ENCODE peak calls at places on chromosome 9, in five cellular contexts. N, Y, H, A and V are unnamed samples.

GRCh38 chr9:72006481-72006880 is 53.9 kb downstream of the C9orf57 start:
- DNase-seq in H (no peak), N (no peak), A (no peak), Y (no peak), V (no peak)

GRCh38 chr9:12771891-12772290 is 2.9 kb upstream of the LURAP1L start:
- DNase-seq in A (no peak), H (no peak), Y (no peak), N (no peak), V (peak; percentile 80)

GRCh38 chr9:124264812-124265211 is 7.1 kb downstream of the NEK6 start:
- DNase-seq in H (no peak), Y (no peak), A (no peak), N (no peak), V (no peak)

GRCh38 chr9:120792898-120793765 is at the start of gene FBXW2:
- DNase-seq in H (peak; percentile 78), A (peak; percentile 95), Y (peak; percentile 86), N (peak; percentile 96), V (peak; percentile 42)

GRCh38 chr9:130443840-130444492 is 795 bp upstream of the ASS1 start:
- DNase-seq in H (peak; percentile 28), Y (no peak), N (peak; percentile 27), A (no peak), V (no peak)

GRCh38 chr9:33817327-33818166 is 587 bp downstream of the UBE2R2 start:
- DNase-seq in H (peak; percentile 25), N (peak; percentile 77), A (peak; percentile 67), Y (peak; percentile 73), V (no peak)

GRCh38 chr9:108258640-108259039 is 597.1 kb downstream of the ACTL7B start:
- DNase-seq in H (no peak), A (no peak), Y (no peak), N (no peak), V (no peak)

GRCh38 chr9:83714316-83714715 is 6.6 kb upstream of the UBQLN1 start:
- DNase-seq in N (no peak), Y (no peak), A (no peak), H (no peak), V (no peak)

GRCh38 chr9:115360122-115360521 is 242.2 kb upstream of the TNC start:
- DNase-seq in A (no peak), Y (no peak), H (no peak), N (no peak), V (no peak)

GRCh38 chr9:32430720-32431119 is 46.3 kb downstream of the ACO1 start:
- DNase-seq in Y (no peak), H (no peak), A (no peak), N (no peak), V (no peak)

GRCh38 chr9:98811051-98811650 is 3.7 kb downstream of the GALNT12 start:
- DNase-seq in N (no peak), H (no peak), A (no peak), Y (no peak), V (no peak)

GRCh38 chr9:37197158-37198033 is 77.0 kb downstream of the ZCCHC7 start:
- DNase-seq in Y (no peak), H (no peak), A (no peak), N (no peak), V (no peak)

GRCh38 chr9:91150273-91151013 is 211.3 kb downstream of the AUH start:
- DNase-seq in N (no peak), H (no peak), A (no peak), Y (no peak), V (no peak)

GRCh38 chr9:112462855-112463254 is 23.8 kb upstream of the KIAA1958 start:
- DNase-seq in A (no peak), H (no peak), Y (no peak), N (no peak), V (no peak)

GRCh38 chr9:100352201-100352726 is 478 bp downstream of the TEX10 start:
- DNase-seq in Y (peak; percentile 55), H (peak; percentile 15), N (no peak), A (peak; percentile 42), V (no peak)

GRCh38 chr9:70567511-70567910 is 153.1 kb upstream of the KLF9 start:
- DNase-seq in N (no peak), H (no peak), Y (no peak), A (no peak), V (no peak)

GRCh38 chr9:70571247-70571646 is 156.8 kb upstream of the KLF9 start:
- DNase-seq in H (no peak), A (no peak), Y (no peak), N (no peak), V (no peak)

GRCh38 chr9:70566743-70567142 is 152.3 kb upstream of the KLF9 start:
- DNase-seq in H (no peak), A (no peak), N (no peak), Y (no peak), V (no peak)

GRCh38 chr9:70566066-70566465 is 151.6 kb upstream of the KLF9 start:
- DNase-seq in Y (no peak), N (no peak), A (no peak), H (no peak), V (no peak)

GRCh38 chr9:70569070-70569772 is 154.8 kb upstream of the KLF9 start:
- DNase-seq in N (no peak), Y (no peak), H (no peak), A (no peak), V (no peak)
- H3K4me3 ChIP-seq in N (no peak overlapping the region), Y (no peak overlapping the region), H (no peak overlapping the region), A (no peak overlapping the region), V (no peak overlapping the region)

GRCh38 chr9:31119882-31120481 is 1264.5 kb upstream of the ACO1 start:
- DNase-seq in H (no peak), N (no peak), A (no peak), Y (no peak), V (no peak)

GRCh38 chr9:31124389-31124788 is 1260.1 kb upstream of the ACO1 start:
- DNase-seq in A (no peak), Y (no peak), N (no peak), H (no peak), V (no peak)
- TF ChIP-seq CTCF in A (no peak), Y (no peak), N (no peak), H (no peak), V (no peak)

GRCh38 chr9:113569472-113570060 is 106.0 kb downstream of the RGS3 start:
- DNase-seq in H (no peak), Y (peak; percentile 9), A (no peak), N (no peak), V (no peak)
- H3K4me3 ChIP-seq in H (no peak overlapping the region), Y (no peak overlapping the region), A (no peak overlapping the region), N (no peak overlapping the region), V (no peak overlapping the region)

DNA sequence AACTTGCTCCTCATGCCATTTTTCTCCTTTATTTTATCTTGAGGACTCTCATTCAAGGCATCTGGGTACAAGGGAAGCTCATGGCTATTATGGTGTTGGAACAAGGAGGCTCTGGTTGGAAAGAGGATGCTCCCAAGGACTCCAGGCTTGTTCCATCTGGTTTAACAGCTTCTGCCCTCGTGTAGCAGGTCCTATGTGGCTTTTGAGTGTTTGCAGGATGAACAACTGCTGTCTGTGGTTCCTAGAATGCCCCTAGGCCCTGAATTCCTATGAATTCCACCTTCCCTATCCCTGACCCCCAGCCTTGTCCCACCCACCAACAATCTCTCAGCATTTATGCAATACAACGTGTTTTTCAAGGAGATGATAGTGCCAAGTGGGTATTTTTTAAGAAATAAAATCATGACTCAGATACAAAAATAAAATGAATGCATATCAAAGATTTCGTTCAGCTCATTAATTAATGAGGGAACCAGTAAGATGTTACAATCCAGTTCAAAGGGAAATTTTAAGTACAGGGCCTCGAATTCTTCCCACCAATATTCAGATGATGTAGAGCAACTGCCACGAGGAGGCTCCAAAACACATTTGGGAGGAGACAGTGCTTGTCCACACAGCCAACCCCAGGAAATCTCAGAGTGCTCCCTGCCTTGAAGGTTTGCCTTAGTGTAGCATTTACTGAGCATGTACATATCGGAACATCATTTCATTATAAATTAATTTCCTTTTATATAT is 182.0 kb downstream of the MUSK start:
- DNase-seq in N (no peak), H (no peak), Y (no peak), A (no peak), V (no peak)
- TF ChIP-seq CTCF in N (no peak), H (no peak), Y (no peak), A (no peak), V (no peak)

GRCh38 chr9:134328841-134329575 is 2.8 kb downstream of the RXRA start:
- DNase-seq in H (peak; percentile 52), N (peak; percentile 80), A (peak; percentile 75), Y (no peak), V (no peak)

GRCh38 chr9:134329886-134330285 is 3.6 kb downstream of the RXRA start:
- DNase-seq in Y (no peak), N (peak; percentile 71), H (no peak), A (peak; percentile 52), V (no peak)

GRCh38 chr9:134331186-134332025 is 5.2 kb downstream of the RXRA start:
- DNase-seq in H (no peak), N (peak; percentile 42), A (peak; percentile 29), Y (no peak), V (no peak)

GRCh38 chr9:134329576-134329855 is 3.3 kb downstream of the RXRA start:
- DNase-seq in N (peak; percentile 61), H (no peak), A (peak; percentile 41), Y (no peak), V (no peak)

DNA sequence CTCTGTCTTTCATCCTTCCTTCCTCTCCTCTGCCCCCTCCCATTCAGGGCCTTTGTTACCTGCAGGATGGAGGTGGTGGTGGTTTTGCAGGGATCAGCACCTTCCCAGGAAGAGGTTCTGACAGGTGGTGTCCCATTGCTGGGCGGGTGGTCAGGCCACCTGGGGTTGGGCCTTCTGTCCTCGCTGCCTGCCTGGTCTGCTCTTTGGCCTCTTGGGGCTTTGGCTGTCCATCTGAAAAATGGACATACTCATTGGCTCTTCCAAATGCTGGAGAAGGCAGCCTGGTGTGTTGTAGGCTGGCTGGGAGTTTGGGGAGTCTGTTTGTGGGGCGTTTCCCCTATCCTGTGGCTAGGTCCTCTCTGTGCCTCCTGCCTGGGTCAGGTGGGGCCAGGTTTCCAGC is 4.3 kb downstream of the RXRA start:
- DNase-seq in H (no peak), A (peak; percentile 22), N (no peak), Y (no peak), V (no peak)
- H3K4me3 ChIP-seq in H (no peak overlapping the region), A (no peak overlapping the region), N (no peak overlapping the region), Y (no peak overlapping the region), V (no peak overlapping the region)

GRCh38 chr9:94905606-94906005 is 179.1 kb downstream of the AOPEP start:
- DNase-seq in H (no peak), Y (no peak), N (no peak), A (no peak), V (no peak)
- TF ChIP-seq CTCF in H (no peak), Y (no peak), N (no peak), A (no peak), V (no peak)

DNA sequence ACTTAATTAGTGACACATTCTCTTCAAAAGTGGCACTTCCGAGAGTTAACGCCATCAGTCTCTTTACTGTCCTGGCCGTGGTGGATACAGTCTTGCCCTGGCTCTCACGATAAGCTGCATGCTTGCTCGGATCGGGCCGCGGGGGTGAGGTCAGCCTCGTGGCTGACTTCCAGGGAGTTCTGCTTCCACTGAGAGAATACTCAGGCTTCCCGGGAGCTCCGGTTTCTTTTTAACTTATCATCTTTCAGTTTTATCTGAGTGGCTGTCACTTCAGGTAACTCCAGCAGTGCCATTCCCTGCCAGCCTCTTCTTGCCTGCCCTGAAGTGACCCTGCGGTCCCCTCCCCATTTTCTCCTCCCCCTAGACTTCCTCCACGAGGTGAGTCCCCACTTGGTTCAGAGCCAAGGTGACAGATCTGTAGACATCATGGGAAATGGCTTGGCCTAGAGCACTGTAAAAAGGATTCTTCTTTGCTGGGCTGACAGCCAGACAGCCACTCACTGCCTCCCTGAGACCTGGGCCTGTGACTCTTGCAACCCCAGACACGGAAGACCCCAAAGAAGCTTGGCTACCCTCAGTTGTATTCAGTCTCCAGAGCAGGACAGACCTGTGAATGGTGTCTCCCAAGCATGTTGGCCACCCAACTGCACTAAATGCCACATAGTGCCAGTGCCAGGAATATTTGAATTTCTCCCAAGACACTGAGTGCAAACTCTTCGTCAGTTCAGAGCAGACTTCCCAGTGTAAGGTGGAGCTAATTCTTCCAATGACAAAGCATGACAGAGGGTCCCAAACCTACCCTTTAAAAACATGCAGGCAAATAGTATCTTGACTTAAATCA is 95.1 kb downstream of the DAPK1 start:
- DNase-seq in H (peak; percentile 33), N (no peak), Y (no peak), A (peak; percentile 75), V (peak; percentile 28)
- H3K4me3 ChIP-seq in H (no peak overlapping the region), N (no peak overlapping the region), Y (no peak overlapping the region), A (peak overlapping the region; percentile 37), V (no peak overlapping the region)